ENCODE peak calls at places on chromosomes 3 and 15, in seven cellular contexts. W, V, S, L, B, E and M are unnamed samples.

GRCh38 chr3:188301147-188301546 is 147.2 kb downstream of the LPP start:
- DNase-seq in W (no peak), S (no peak), V (no peak), E (no peak), B (no peak), L (no peak), M (no peak)

GRCh38 chr15:74842581-74843444 is at the start of gene ULK3:
- DNase-seq in E (no peak), S (peak), V (peak), B (peak), L (peak), W (peak), M (peak)

GRCh38 chr15:44765036-44765435 is 28.7 kb downstream of the TRIM69 start:
- DNase-seq in L (no peak), V (no peak), W (no peak), S (no peak), B (no peak), E (no peak), M (no peak)

GRCh38 chr3:116864627-116864927 is 155.0 kb downstream of the TUSC7 start:
- DNase-seq in V (no peak), B (no peak), L (no peak), W (no peak), S (no peak), E (no peak), M (no peak)

GRCh38 chr3:179450321-179450720 is 949 bp downstream of the GNB4 start:
- DNase-seq in V (peak), W (peak), E (no peak), L (no peak), B (peak), S (no peak), M (no peak)

GRCh38 chr15:52010633-52011595 is 8.1 kb upstream of the MAPK6 start:
- DNase-seq in V (peak), B (peak), L (peak), S (peak), W (no peak), E (peak), M (no peak)

GRCh38 chr15:40048155-40048792 is 9.3 kb upstream of the SRP14 start:
- DNase-seq in E (no peak), V (no peak), W (no peak), L (peak), S (no peak), B (peak), M (no peak)

GRCh38 chr3:184300377-184300717 is 1.3 kb downstream of the PSMD2 start:
- DNase-seq in E (no peak), B (peak), S (no peak), W (no peak), L (no peak), V (peak), M (no peak)

GRCh38 chr15:73688455-73688854 is 4.3 kb downstream of the CD276 start:
- DNase-seq in B (peak), E (no peak), S (no peak), V (peak), W (peak), L (no peak), M (no peak)

GRCh38 chr3:72571638-72572114 is 276.6 kb downstream of the SHQ1 start:
- DNase-seq in V (no peak), L (no peak), W (no peak), S (no peak), E (no peak), B (no peak), M (no peak)